ENCODE peak calls at places on chromosomes 16 and 17, in eight cellular contexts. One of them, this sample, is unnamed.

GRCh38 chr16:24900230-24900629 is 54.5 kb downstream of the SLC5A11 start:
- DNase-seq in left ventricle myocardium inferior: no peak
- DNase-seq in hypothalamus: no peak
- DNase-seq in AML-193: no peak
- DNase-seq in WTC11: no peak
- DNase-seq in naive thymus-derived CD4-positive, alpha-beta T cell: no peak
- DNase-seq in stimulated activated CD8-positive, alpha-beta memory T cell treated with anti-CD3 and anti-CD28 coated beads, Interleukin-4, amount 100 ng/mL, for 1 hour: no peak
- DNase-seq in heart right ventricle: no peak
- DNase-seq in this sample: no peak

GRCh38 chr16:2008631-2009301 is 855 bp downstream of the ZNF598 start:
- DNase-seq in left ventricle myocardium inferior: peak; percentile 17
- DNase-seq in hypothalamus: no peak
- DNase-seq in AML-193: peak; percentile 32
- DNase-seq in WTC11: no peak
- DNase-seq in naive thymus-derived CD4-positive, alpha-beta T cell: no peak
- DNase-seq in stimulated activated CD8-positive, alpha-beta memory T cell treated with anti-CD3 and anti-CD28 coated beads, Interleukin-4, amount 100 ng/mL, for 1 hour: no peak
- DNase-seq in heart right ventricle: no peak
- DNase-seq in this sample: peak; percentile 58

GRCh38 chr17:63831505-63831904 is 4.0 kb upstream of the FTSJ3 start:
- DNase-seq in left ventricle myocardium inferior: no peak
- DNase-seq in hypothalamus: no peak
- DNase-seq in AML-193: no peak
- DNase-seq in WTC11: no peak
- DNase-seq in naive thymus-derived CD4-positive, alpha-beta T cell: no peak
- DNase-seq in stimulated activated CD8-positive, alpha-beta memory T cell treated with anti-CD3 and anti-CD28 coated beads, Interleukin-4, amount 100 ng/mL, for 1 hour: no peak
- DNase-seq in heart right ventricle: no peak
- DNase-seq in this sample: no peak

GRCh38 chr16:23424292-23424958 is 28.6 kb downstream of the COG7 start:
- DNase-seq in left ventricle myocardium inferior: no peak
- DNase-seq in hypothalamus: no peak
- DNase-seq in AML-193: no peak
- DNase-seq in WTC11: no peak
- DNase-seq in naive thymus-derived CD4-positive, alpha-beta T cell: no peak
- DNase-seq in stimulated activated CD8-positive, alpha-beta memory T cell treated with anti-CD3 and anti-CD28 coated beads, Interleukin-4, amount 100 ng/mL, for 1 hour: no peak
- DNase-seq in heart right ventricle: no peak
- DNase-seq in this sample: peak; percentile 83

GRCh38 chr16:51532551-51532950 is 381.5 kb upstream of the SALL1 start:
- DNase-seq in left ventricle myocardium inferior: no peak
- DNase-seq in hypothalamus: no peak
- DNase-seq in AML-193: no peak
- DNase-seq in WTC11: no peak
- DNase-seq in naive thymus-derived CD4-positive, alpha-beta T cell: no peak
- DNase-seq in stimulated activated CD8-positive, alpha-beta memory T cell treated with anti-CD3 and anti-CD28 coated beads, Interleukin-4, amount 100 ng/mL, for 1 hour: no peak
- DNase-seq in heart right ventricle: no peak
- DNase-seq in this sample: no peak

GRCh38 chr17:63601439-63602371 is 1.0 kb downstream of the TACO1 start:
- DNase-seq in left ventricle myocardium inferior: no peak
- DNase-seq in hypothalamus: no peak
- DNase-seq in AML-193: no peak
- DNase-seq in WTC11: no peak
- DNase-seq in naive thymus-derived CD4-positive, alpha-beta T cell: no peak
- DNase-seq in stimulated activated CD8-positive, alpha-beta memory T cell treated with anti-CD3 and anti-CD28 coated beads, Interleukin-4, amount 100 ng/mL, for 1 hour: no peak
- DNase-seq in heart right ventricle: no peak
- DNase-seq in this sample: peak; percentile 59

GRCh38 chr17:5329784-5330557 is 47.9 kb downstream of the RABEP1 start:
- DNase-seq in left ventricle myocardium inferior: no peak
- DNase-seq in hypothalamus: no peak
- DNase-seq in AML-193: no peak
- DNase-seq in WTC11: no peak
- DNase-seq in naive thymus-derived CD4-positive, alpha-beta T cell: peak; percentile 10
- DNase-seq in stimulated activated CD8-positive, alpha-beta memory T cell treated with anti-CD3 and anti-CD28 coated beads, Interleukin-4, amount 100 ng/mL, for 1 hour: no peak
- DNase-seq in heart right ventricle: no peak
- DNase-seq in this sample: no peak

GRCh38 chr16:28104404-28104803 is 40.9 kb upstream of the GSG1L start:
- DNase-seq in left ventricle myocardium inferior: no peak
- DNase-seq in hypothalamus: no peak
- DNase-seq in AML-193: no peak
- DNase-seq in WTC11: no peak
- DNase-seq in naive thymus-derived CD4-positive, alpha-beta T cell: no peak
- DNase-seq in stimulated activated CD8-positive, alpha-beta memory T cell treated with anti-CD3 and anti-CD28 coated beads, Interleukin-4, amount 100 ng/mL, for 1 hour: no peak
- DNase-seq in heart right ventricle: no peak
- DNase-seq in this sample: peak; percentile 36

GRCh38 chr16:58243528-58244004 is 45.7 kb upstream of the CSNK2A2 start:
- DNase-seq in left ventricle myocardium inferior: no peak
- DNase-seq in hypothalamus: no peak
- DNase-seq in AML-193: no peak
- DNase-seq in WTC11: no peak
- DNase-seq in naive thymus-derived CD4-positive, alpha-beta T cell: no peak
- DNase-seq in stimulated activated CD8-positive, alpha-beta memory T cell treated with anti-CD3 and anti-CD28 coated beads, Interleukin-4, amount 100 ng/mL, for 1 hour: no peak
- DNase-seq in heart right ventricle: no peak
- DNase-seq in this sample: no peak

GRCh38 chr17:42117397-42118125 is 3.6 kb downstream of the KAT2A start:
- DNase-seq in left ventricle myocardium inferior: no peak
- DNase-seq in hypothalamus: no peak
- DNase-seq in AML-193: no peak
- DNase-seq in WTC11: no peak
- DNase-seq in naive thymus-derived CD4-positive, alpha-beta T cell: no peak
- DNase-seq in stimulated activated CD8-positive, alpha-beta memory T cell treated with anti-CD3 and anti-CD28 coated beads, Interleukin-4, amount 100 ng/mL, for 1 hour: no peak
- DNase-seq in heart right ventricle: no peak
- DNase-seq in this sample: no peak

GRCh38 chr16:14369734-14370598 is 260.1 kb downstream of the PARN start:
- DNase-seq in left ventricle myocardium inferior: peak; percentile 57
- DNase-seq in hypothalamus: no peak
- DNase-seq in AML-193: no peak
- DNase-seq in WTC11: no peak
- DNase-seq in naive thymus-derived CD4-positive, alpha-beta T cell: no peak
- DNase-seq in stimulated activated CD8-positive, alpha-beta memory T cell treated with anti-CD3 and anti-CD28 coated beads, Interleukin-4, amount 100 ng/mL, for 1 hour: no peak
- DNase-seq in heart right ventricle: peak; percentile 35
- DNase-seq in this sample: peak; percentile 6

GRCh38 chr17:55774834-55775233 is 24.0 kb downstream of the PCTP start:
- DNase-seq in left ventricle myocardium inferior: no peak
- DNase-seq in hypothalamus: no peak
- DNase-seq in AML-193: no peak
- DNase-seq in WTC11: no peak
- DNase-seq in naive thymus-derived CD4-positive, alpha-beta T cell: no peak
- DNase-seq in stimulated activated CD8-positive, alpha-beta memory T cell treated with anti-CD3 and anti-CD28 coated beads, Interleukin-4, amount 100 ng/mL, for 1 hour: no peak
- DNase-seq in heart right ventricle: no peak
- DNase-seq in this sample: no peak

GRCh38 chr17:82835766-82836512 is 3.9 kb downstream of the ZNF750 start:
- DNase-seq in left ventricle myocardium inferior: no peak
- DNase-seq in hypothalamus: no peak
- DNase-seq in AML-193: no peak
- DNase-seq in WTC11: peak; percentile 28
- DNase-seq in naive thymus-derived CD4-positive, alpha-beta T cell: no peak
- DNase-seq in stimulated activated CD8-positive, alpha-beta memory T cell treated with anti-CD3 and anti-CD28 coated beads, Interleukin-4, amount 100 ng/mL, for 1 hour: no peak
- DNase-seq in heart right ventricle: no peak
- DNase-seq in this sample: no peak

GRCh38 chr17:81364278-81365147 is 30.7 kb upstream of the BAHCC1 start:
- DNase-seq in left ventricle myocardium inferior: no peak
- DNase-seq in hypothalamus: no peak
- DNase-seq in AML-193: no peak
- DNase-seq in WTC11: no peak
- DNase-seq in naive thymus-derived CD4-positive, alpha-beta T cell: no peak
- DNase-seq in stimulated activated CD8-positive, alpha-beta memory T cell treated with anti-CD3 and anti-CD28 coated beads, Interleukin-4, amount 100 ng/mL, for 1 hour: no peak
- DNase-seq in heart right ventricle: no peak
- DNase-seq in this sample: no peak